ENCODE peak calls at places on chromosome 1, in nine cellular contexts. One of them, this sample, is unnamed.

GRCh38 chr1:109640285-109640865 is 15.5 kb upstream of the GSTM4 start:
- DNase-seq in foreskin keratinocyte: no peak
- DNase-seq in mesothelial cell of epicardium: peak; percentile 92
- DNase-seq in psoas muscle: peak; percentile 92
- DNase-seq in HFF-Myc: no peak
- DNase-seq in A549: no peak
- DNase-seq in tibial artery: peak; percentile 85
- DNase-seq in foreskin fibroblast: peak; percentile 81
- DNase-seq in CD14-positive monocyte: peak; percentile 82
- DNase-seq in this sample: peak; percentile 86

GRCh38 chr1:230641900-230642262 is 400 bp upstream of the COG2 start:
- DNase-seq in mesothelial cell of epicardium: no peak
- DNase-seq in HFF-Myc: no peak
- DNase-seq in foreskin fibroblast: no peak
- DNase-seq in tibial artery: no peak
- DNase-seq in A549: no peak
- DNase-seq in CD14-positive monocyte: no peak
- DNase-seq in foreskin keratinocyte: no peak
- DNase-seq in psoas muscle: no peak
- DNase-seq in this sample: no peak

GRCh38 chr1:183105449-183105848 is 80.6 kb upstream of the LAMC2 start:
- DNase-seq in foreskin fibroblast: peak; percentile 36
- DNase-seq in A549: no peak
- DNase-seq in CD14-positive monocyte: no peak
- DNase-seq in tibial artery: no peak
- DNase-seq in foreskin keratinocyte: no peak
- DNase-seq in psoas muscle: no peak
- DNase-seq in HFF-Myc: no peak
- DNase-seq in mesothelial cell of epicardium: no peak
- DNase-seq in this sample: no peak

GRCh38 chr1:48182441-48182840 is 40.1 kb upstream of the SLC5A9 start:
- DNase-seq in mesothelial cell of epicardium: no peak
- DNase-seq in CD14-positive monocyte: no peak
- DNase-seq in psoas muscle: no peak
- DNase-seq in foreskin fibroblast: no peak
- DNase-seq in foreskin keratinocyte: peak; percentile 68
- DNase-seq in HFF-Myc: no peak
- DNase-seq in tibial artery: no peak
- DNase-seq in A549: no peak
- DNase-seq in this sample: no peak

GRCh38 chr1:89610457-89610991 is 22.4 kb upstream of the LRRC8C start:
- DNase-seq in mesothelial cell of epicardium: no peak
- DNase-seq in HFF-Myc: no peak
- DNase-seq in A549: no peak
- DNase-seq in CD14-positive monocyte: no peak
- DNase-seq in tibial artery: no peak
- DNase-seq in foreskin fibroblast: no peak
- DNase-seq in foreskin keratinocyte: no peak
- DNase-seq in psoas muscle: peak; percentile 43
- DNase-seq in this sample: no peak

GRCh38 chr1:41461790-41462679 is 22.4 kb downstream of the EDN2 start:
- DNase-seq in CD14-positive monocyte: no peak
- DNase-seq in tibial artery: no peak
- DNase-seq in HFF-Myc: no peak
- DNase-seq in foreskin fibroblast: peak; percentile 15
- DNase-seq in A549: no peak
- DNase-seq in psoas muscle: no peak
- DNase-seq in mesothelial cell of epicardium: no peak
- DNase-seq in foreskin keratinocyte: no peak
- DNase-seq in this sample: no peak

GRCh38 chr1:175887521-175887920 is 144.1 kb upstream of the TNR start:
- DNase-seq in foreskin keratinocyte: no peak
- DNase-seq in A549: no peak
- DNase-seq in psoas muscle: no peak
- DNase-seq in CD14-positive monocyte: no peak
- DNase-seq in foreskin fibroblast: no peak
- DNase-seq in HFF-Myc: no peak
- DNase-seq in mesothelial cell of epicardium: no peak
- DNase-seq in tibial artery: no peak
- DNase-seq in this sample: no peak

GRCh38 chr1:159828916-159829634 is 2.4 kb downstream of the SLAMF8 start:
- DNase-seq in HFF-Myc: no peak
- DNase-seq in tibial artery: peak; percentile 51
- DNase-seq in CD14-positive monocyte: peak; percentile 75
- DNase-seq in A549: peak; percentile 43
- DNase-seq in foreskin fibroblast: no peak
- DNase-seq in psoas muscle: peak; percentile 66
- DNase-seq in mesothelial cell of epicardium: no peak
- DNase-seq in foreskin keratinocyte: no peak
- DNase-seq in this sample: peak; percentile 62

DNA sequence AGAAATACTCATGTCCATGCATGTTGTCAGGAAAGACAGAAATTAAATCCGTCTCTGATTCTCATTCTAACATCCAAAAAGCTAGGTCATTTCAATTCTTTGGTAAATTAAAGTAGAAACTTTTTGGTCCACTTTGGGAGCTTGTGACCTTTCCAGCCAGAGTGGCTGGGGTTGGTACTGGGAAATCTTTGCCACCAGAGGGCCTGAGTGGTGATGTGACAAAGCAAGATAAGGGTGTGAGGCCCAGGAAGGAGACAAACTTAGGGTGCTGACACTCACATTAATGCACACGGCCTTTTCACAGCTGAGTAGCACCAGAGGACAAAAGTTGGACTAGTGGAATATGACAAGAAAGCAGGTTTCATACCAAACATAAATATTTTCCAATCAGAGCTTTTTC is 144.3 kb downstream of the DNM3 start:
- DNase-seq in foreskin keratinocyte: no peak
- DNase-seq in HFF-Myc: no peak
- DNase-seq in tibial artery: no peak
- DNase-seq in foreskin fibroblast: peak; percentile 32
- DNase-seq in psoas muscle: no peak
- DNase-seq in A549: peak; percentile 32
- DNase-seq in mesothelial cell of epicardium: no peak
- DNase-seq in CD14-positive monocyte: no peak
- DNase-seq in this sample: no peak
- TF ChIP-seq CTCF in foreskin keratinocyte: peak; percentile 39
- TF ChIP-seq CTCF in HFF-Myc: peak; percentile 32
- TF ChIP-seq CTCF in tibial artery: no peak
- TF ChIP-seq CTCF in foreskin fibroblast: peak; percentile 27
- TF ChIP-seq CTCF in psoas muscle: no peak
- TF ChIP-seq CTCF in A549: peak; percentile 38
- TF ChIP-seq CTCF in mesothelial cell of epicardium: no peak
- TF ChIP-seq CTCF in CD14-positive monocyte: no peak
- TF ChIP-seq CTCF in this sample: no peak

GRCh38 chr1:147603986-147604385 is 62.7 kb downstream of the BCL9 start:
- DNase-seq in tibial artery: no peak
- DNase-seq in psoas muscle: no peak
- DNase-seq in foreskin fibroblast: no peak
- DNase-seq in A549: no peak
- DNase-seq in CD14-positive monocyte: no peak
- DNase-seq in HFF-Myc: no peak
- DNase-seq in foreskin keratinocyte: no peak
- DNase-seq in mesothelial cell of epicardium: no peak
- DNase-seq in this sample: no peak

GRCh38 chr1:147599362-147600118 is 58.2 kb downstream of the BCL9 start:
- DNase-seq in tibial artery: peak; percentile 96
- DNase-seq in A549: peak; percentile 79
- DNase-seq in foreskin keratinocyte: peak; percentile 64
- DNase-seq in mesothelial cell of epicardium: peak; percentile 97
- DNase-seq in psoas muscle: peak; percentile 99
- DNase-seq in foreskin fibroblast: peak; percentile 98
- DNase-seq in CD14-positive monocyte: peak; percentile 89
- DNase-seq in HFF-Myc: peak; percentile 61
- DNase-seq in this sample: peak; percentile 97

GRCh38 chr1:147597010-147597409 is 55.7 kb downstream of the BCL9 start:
- DNase-seq in psoas muscle: no peak
- DNase-seq in mesothelial cell of epicardium: no peak
- DNase-seq in HFF-Myc: no peak
- DNase-seq in A549: no peak
- DNase-seq in foreskin keratinocyte: no peak
- DNase-seq in foreskin fibroblast: no peak
- DNase-seq in CD14-positive monocyte: no peak
- DNase-seq in tibial artery: no peak
- DNase-seq in this sample: no peak

GRCh38 chr1:147598631-147599361 is 57.5 kb downstream of the BCL9 start:
- DNase-seq in tibial artery: peak; percentile 38
- DNase-seq in mesothelial cell of epicardium: peak; percentile 68
- DNase-seq in psoas muscle: peak; percentile 74
- DNase-seq in CD14-positive monocyte: no peak
- DNase-seq in foreskin fibroblast: peak; percentile 46
- DNase-seq in A549: peak; percentile 8
- DNase-seq in foreskin keratinocyte: no peak
- DNase-seq in HFF-Myc: no peak
- DNase-seq in this sample: peak; percentile 30

GRCh38 chr1:147600119-147601111 is 59.1 kb downstream of the BCL9 start:
- DNase-seq in CD14-positive monocyte: peak; percentile 60
- DNase-seq in foreskin keratinocyte: no peak
- DNase-seq in psoas muscle: no peak
- DNase-seq in tibial artery: no peak
- DNase-seq in A549: peak; percentile 25
- DNase-seq in foreskin fibroblast: peak; percentile 85
- DNase-seq in HFF-Myc: no peak
- DNase-seq in mesothelial cell of epicardium: no peak
- DNase-seq in this sample: no peak
- TF ChIP-seq CTCF in CD14-positive monocyte: no peak
- TF ChIP-seq CTCF in foreskin keratinocyte: peak; percentile 33
- TF ChIP-seq CTCF in psoas muscle: peak; percentile 37
- TF ChIP-seq CTCF in tibial artery: no peak
- TF ChIP-seq CTCF in A549: peak; percentile 33
- TF ChIP-seq CTCF in foreskin fibroblast: no peak
- TF ChIP-seq CTCF in HFF-Myc: no peak
- TF ChIP-seq CTCF in mesothelial cell of epicardium: no peak
- TF ChIP-seq CTCF in this sample: no peak

GRCh38 chr1:13828454-13829151 is 128.6 kb downstream of the PRDM2 start:
- DNase-seq in A549: peak; percentile 19
- DNase-seq in psoas muscle: peak; percentile 67
- DNase-seq in tibial artery: no peak
- DNase-seq in foreskin keratinocyte: no peak
- DNase-seq in foreskin fibroblast: peak; percentile 47
- DNase-seq in HFF-Myc: no peak
- DNase-seq in mesothelial cell of epicardium: peak; percentile 52
- DNase-seq in CD14-positive monocyte: no peak
- DNase-seq in this sample: no peak

GRCh38 chr1:13826591-13826990 is 126.6 kb downstream of the PRDM2 start:
- DNase-seq in mesothelial cell of epicardium: no peak
- DNase-seq in A549: no peak
- DNase-seq in CD14-positive monocyte: no peak
- DNase-seq in foreskin fibroblast: no peak
- DNase-seq in psoas muscle: no peak
- DNase-seq in HFF-Myc: no peak
- DNase-seq in tibial artery: no peak
- DNase-seq in foreskin keratinocyte: no peak
- DNase-seq in this sample: no peak

GRCh38 chr1:13830170-13830569 is 130.2 kb downstream of the PRDM2 start:
- DNase-seq in A549: no peak
- DNase-seq in foreskin keratinocyte: no peak
- DNase-seq in CD14-positive monocyte: no peak
- DNase-seq in foreskin fibroblast: no peak
- DNase-seq in HFF-Myc: no peak
- DNase-seq in mesothelial cell of epicardium: no peak
- DNase-seq in tibial artery: no peak
- DNase-seq in psoas muscle: no peak
- DNase-seq in this sample: no peak

GRCh38 chr1:13830616-13831280 is 130.8 kb downstream of the PRDM2 start:
- DNase-seq in mesothelial cell of epicardium: no peak
- DNase-seq in tibial artery: no peak
- DNase-seq in A549: no peak
- DNase-seq in foreskin fibroblast: peak; percentile 23
- DNase-seq in foreskin keratinocyte: no peak
- DNase-seq in HFF-Myc: no peak
- DNase-seq in psoas muscle: no peak
- DNase-seq in CD14-positive monocyte: no peak
- DNase-seq in this sample: no peak

DNA sequence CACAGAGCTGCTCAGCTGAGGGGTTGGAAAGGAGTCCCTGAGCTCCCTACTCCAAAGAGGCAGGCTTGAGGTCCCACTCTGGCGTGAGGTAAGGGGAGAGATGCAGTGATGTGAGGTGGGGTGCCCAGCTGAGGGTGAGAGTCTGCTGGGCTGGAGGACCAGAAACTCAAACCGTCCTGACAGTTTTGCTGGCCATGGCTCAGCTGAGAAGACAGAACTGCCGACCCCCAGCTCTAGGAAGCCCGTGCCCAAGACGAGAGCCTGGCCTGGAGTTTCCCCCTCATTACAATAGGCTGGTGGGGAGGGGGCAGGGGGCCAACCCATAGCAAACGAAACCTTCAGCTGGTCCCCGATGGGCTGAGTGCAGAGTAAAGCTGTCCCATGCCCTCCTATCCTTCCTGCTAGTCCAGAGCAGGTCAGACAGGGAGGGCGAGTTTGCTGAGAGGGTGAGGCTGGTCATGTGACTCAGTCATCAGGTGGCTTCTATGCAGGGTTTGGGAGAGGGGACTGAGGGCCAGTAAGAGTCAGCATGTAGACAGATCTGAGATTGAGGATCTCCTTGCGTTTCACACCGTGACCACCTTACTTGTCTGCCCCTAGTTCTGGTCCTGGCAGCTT is 129.3 kb downstream of the PRDM2 start:
- DNase-seq in psoas muscle: no peak
- DNase-seq in A549: no peak
- DNase-seq in foreskin keratinocyte: no peak
- DNase-seq in HFF-Myc: no peak
- DNase-seq in mesothelial cell of epicardium: no peak
- DNase-seq in foreskin fibroblast: no peak
- DNase-seq in CD14-positive monocyte: no peak
- DNase-seq in tibial artery: no peak
- DNase-seq in this sample: peak; percentile 12
- TF ChIP-seq CTCF in psoas muscle: no peak
- TF ChIP-seq CTCF in A549: no peak
- TF ChIP-seq CTCF in foreskin keratinocyte: no peak
- TF ChIP-seq CTCF in HFF-Myc: no peak
- TF ChIP-seq CTCF in mesothelial cell of epicardium: no peak
- TF ChIP-seq CTCF in foreskin fibroblast: no peak
- TF ChIP-seq CTCF in CD14-positive monocyte: no peak
- TF ChIP-seq CTCF in tibial artery: no peak
- TF ChIP-seq CTCF in this sample: no peak

GRCh38 chr1:155050560-155051341 is at the start of gene ADAM15:
- DNase-seq in tibial artery: peak; percentile 76
- DNase-seq in HFF-Myc: peak; percentile 44
- DNase-seq in A549: peak; percentile 90
- DNase-seq in CD14-positive monocyte: peak; percentile 79
- DNase-seq in foreskin keratinocyte: peak; percentile 55
- DNase-seq in psoas muscle: peak; percentile 93
- DNase-seq in mesothelial cell of epicardium: peak; percentile 90
- DNase-seq in foreskin fibroblast: peak; percentile 90
- DNase-seq in this sample: peak; percentile 100

GRCh38 chr1:155051777-155052398 is 772 bp downstream of the ADAM15 start:
- DNase-seq in foreskin fibroblast: peak; percentile 69
- DNase-seq in foreskin keratinocyte: no peak
- DNase-seq in CD14-positive monocyte: no peak
- DNase-seq in A549: peak; percentile 61
- DNase-seq in tibial artery: peak; percentile 58
- DNase-seq in psoas muscle: peak; percentile 82
- DNase-seq in mesothelial cell of epicardium: no peak
- DNase-seq in HFF-Myc: no peak
- DNase-seq in this sample: peak; percentile 81

GRCh38 chr1:155051342-155051776 is 243 bp downstream of the ADAM15 start:
- DNase-seq in HFF-Myc: no peak
- DNase-seq in CD14-positive monocyte: no peak
- DNase-seq in foreskin keratinocyte: no peak
- DNase-seq in psoas muscle: no peak
- DNase-seq in tibial artery: no peak
- DNase-seq in mesothelial cell of epicardium: no peak
- DNase-seq in foreskin fibroblast: no peak
- DNase-seq in A549: no peak
- DNase-seq in this sample: no peak

GRCh38 chr1:155053531-155054105 is 2.5 kb downstream of the ADAM15 start:
- DNase-seq in tibial artery: no peak
- DNase-seq in foreskin keratinocyte: no peak
- DNase-seq in mesothelial cell of epicardium: no peak
- DNase-seq in foreskin fibroblast: no peak
- DNase-seq in A549: no peak
- DNase-seq in CD14-positive monocyte: no peak
- DNase-seq in HFF-Myc: no peak
- DNase-seq in psoas muscle: no peak
- DNase-seq in this sample: no peak

GRCh38 chr1:155052412-155053400 is 1.6 kb downstream of the ADAM15 start:
- DNase-seq in foreskin fibroblast: peak; percentile 46
- DNase-seq in foreskin keratinocyte: peak; percentile 28
- DNase-seq in mesothelial cell of epicardium: no peak
- DNase-seq in CD14-positive monocyte: no peak
- DNase-seq in HFF-Myc: no peak
- DNase-seq in tibial artery: no peak
- DNase-seq in psoas muscle: peak; percentile 71
- DNase-seq in A549: peak; percentile 76
- DNase-seq in this sample: peak; percentile 68
- TF ChIP-seq CTCF in foreskin fibroblast: peak; percentile 37
- TF ChIP-seq CTCF in foreskin keratinocyte: peak; percentile 65
- TF ChIP-seq CTCF in mesothelial cell of epicardium: no peak
- TF ChIP-seq CTCF in CD14-positive monocyte: peak; percentile 16
- TF ChIP-seq CTCF in HFF-Myc: peak; percentile 50
- TF ChIP-seq CTCF in tibial artery: no peak
- TF ChIP-seq CTCF in psoas muscle: peak; percentile 5
- TF ChIP-seq CTCF in A549: peak; percentile 40
- TF ChIP-seq CTCF in this sample: peak; percentile 22